ENCODE peak calls at places on chromosomes 2 and 18, in nine cellular contexts. O, G, B, L, U, N, T, E and W are unnamed samples.
A peak's percentile ranks its signal among the peaks of the same experiment; 100 is the strongest.

GRCh38 chr2:128395640-128396499 is 77.2 kb upstream of the HS6ST1 start:
- DNase-seq in O (no peak), G (no peak), B (no peak), L (no peak), U (no peak), N (no peak), T (no peak), E (no peak), W (no peak)

GRCh38 chr18:58814317-58814716 is 50.4 kb upstream of the ZNF532 start:
- DNase-seq in O (no peak), G (no peak), B (no peak), L (no peak), U (no peak), N (no peak), T (no peak), E (no peak), W (no peak)

GRCh38 chr2:40361478-40361877 is 90.4 kb downstream of the SLC8A1 start:
- DNase-seq in O (no peak), G (no peak), B (no peak), L (no peak), U (no peak), N (no peak), T (no peak), E (no peak), W (no peak)

GRCh38 chr18:31744661-31745060 is 16.0 kb downstream of the SLC25A52 start:
- DNase-seq in O (no peak), G (no peak), B (no peak), L (no peak), U (no peak), N (no peak), T (no peak), E (no peak), W (no peak)

GRCh38 chr18:33577688-33578370 is at the start of gene ASXL3:
- DNase-seq in O (no peak), G (no peak), B (no peak), L (no peak), U (peak; percentile 7), N (no peak), T (no peak), E (no peak), W (no peak)

GRCh38 chr2:70520825-70521224 is 32.8 kb downstream of the TGFA start:
- DNase-seq in O (no peak), G (no peak), B (no peak), L (no peak), U (no peak), N (no peak), T (no peak), E (no peak), W (no peak)

GRCh38 chr2:139574371-139574770 is 794.2 kb upstream of the NXPH2 start:
- DNase-seq in O (no peak), G (no peak), B (no peak), L (no peak), U (no peak), N (no peak), T (no peak), E (no peak), W (no peak)

GRCh38 chr2:105797298-105797819 is 52.6 kb downstream of the NCK2 start:
- DNase-seq in O (no peak), G (no peak), B (peak; percentile 55), L (no peak), U (peak; percentile 92), N (no peak), T (no peak), E (no peak), W (peak; percentile 60)

GRCh38 chr2:98806266-98806697 is 75.3 kb upstream of the MGAT4A start:
- DNase-seq in O (no peak), G (peak; percentile 36), B (peak; percentile 83), L (no peak), U (no peak), N (no peak), T (no peak), E (peak; percentile 45), W (peak; percentile 99)

GRCh38 chr2:121200419-121201315 is 84.3 kb downstream of the TFCP2L1 start:
- DNase-seq in O (no peak), G (no peak), B (no peak), L (no peak), U (no peak), N (no peak), T (no peak), E (no peak), W (peak; percentile 70)

GRCh38 chr18:27687351-27687979 is 489.5 kb downstream of the CDH2 start:
- DNase-seq in O (no peak), G (no peak), B (no peak), L (no peak), U (no peak), N (no peak), T (no peak), E (no peak), W (no peak)

GRCh38 chr2:177604291-177605065 is 211.9 kb downstream of the AGPS start:
- DNase-seq in O (peak; percentile 38), G (peak; percentile 55), B (peak; percentile 23), L (peak; percentile 36), U (peak; percentile 40), N (no peak), T (no peak), E (peak; percentile 77), W (peak; percentile 58)

GRCh38 chr2:241733391-241734207 is 831 bp upstream of the D2HGDH start:
- DNase-seq in O (no peak), G (peak; percentile 61), B (peak; percentile 80), L (no peak), U (no peak), N (no peak), T (no peak), E (no peak), W (peak; percentile 52)

GRCh38 chr2:82344670-82345069 is 2040.1 kb upstream of the LRRTM1 start:
- DNase-seq in O (no peak), G (peak; percentile 1), B (no peak), L (no peak), U (no peak), N (no peak), T (no peak), E (no peak), W (no peak)

GRCh38 chr2:9145109-9145751 is 61.4 kb upstream of the ASAP2 start:
- DNase-seq in O (no peak), G (no peak), B (no peak), L (no peak), U (no peak), N (no peak), T (no peak), E (peak; percentile 41), W (peak; percentile 86)

GRCh38 chr2:180169474-180169873 is 162.4 kb upstream of the CWC22 start:
- DNase-seq in O (no peak), G (no peak), B (no peak), L (no peak), U (no peak), N (no peak), T (no peak), E (no peak), W (no peak)

GRCh38 chr2:239502430-239503221 is 101.8 kb upstream of the HDAC4 start:
- DNase-seq in O (no peak), G (no peak), B (no peak), L (no peak), U (no peak), N (no peak), T (no peak), E (no peak), W (no peak)

DNA sequence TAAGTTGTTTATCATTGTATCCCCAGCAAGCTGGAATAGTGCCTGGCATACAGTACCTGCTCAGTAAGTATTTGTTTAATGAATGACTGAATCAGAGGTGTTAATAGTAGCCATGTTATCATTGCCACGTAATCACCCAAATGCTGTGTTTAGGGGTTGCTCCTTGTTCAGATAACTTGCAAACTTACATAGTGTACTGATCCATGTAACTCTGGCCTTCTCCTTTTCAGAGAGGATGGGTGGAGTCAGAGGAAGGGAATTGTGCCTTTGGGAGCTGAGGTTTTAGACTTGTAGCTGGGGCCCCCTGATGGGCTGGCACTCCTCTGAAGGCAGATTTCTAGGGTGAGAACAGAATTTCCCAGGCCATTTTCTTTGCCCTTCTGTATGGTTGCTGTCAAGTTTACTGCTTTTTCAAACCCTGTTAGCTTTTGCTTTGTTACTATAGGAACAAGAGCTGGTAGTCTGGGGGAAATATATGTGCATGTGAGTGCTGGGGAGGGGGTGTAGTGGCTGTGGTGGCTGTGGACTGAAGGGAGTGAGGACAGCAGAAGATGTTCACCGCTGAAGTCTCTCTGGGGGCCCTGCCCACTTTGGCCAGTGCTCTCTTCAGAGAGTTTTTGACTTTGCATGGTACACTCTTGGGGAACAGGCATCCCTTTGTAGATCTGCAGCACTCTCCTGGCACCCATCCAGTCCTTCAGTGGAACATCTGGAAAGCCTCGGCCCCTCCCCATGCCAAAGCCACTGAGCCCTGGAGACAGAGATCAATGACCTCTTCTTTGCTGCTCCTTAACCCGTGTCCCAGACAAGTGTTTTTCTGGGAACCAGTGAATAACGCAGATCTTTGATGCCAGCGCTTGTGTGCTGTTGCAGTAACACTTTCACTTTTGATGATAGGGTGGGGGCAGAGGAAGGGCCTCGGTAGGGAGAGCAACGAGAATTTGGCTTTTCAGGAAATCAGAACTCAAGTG is 208.9 kb downstream of the PRKCE start:
- DNase-seq in O (no peak), G (no peak), B (peak; percentile 25), L (peak; percentile 52), U (peak; percentile 43), N (no peak), T (no peak), E (peak; percentile 52), W (no peak)
- TF ChIP-seq CTCF in O (peak; percentile 4), G (no peak), B (peak; percentile 13), L (no peak), U (no peak), N (no peak), T (no peak), E (no peak), W (no peak)

GRCh38 chr2:67215214-67215613 is 181.9 kb upstream of the ETAA1 start:
- DNase-seq in O (peak; percentile 14), G (peak; percentile 17), B (peak; percentile 46), L (peak; percentile 10), U (peak; percentile 6), N (no peak), T (no peak), E (peak; percentile 67), W (peak; percentile 76)
- TF ChIP-seq CTCF in O (peak; percentile 75), G (no peak), B (peak; percentile 71), L (peak; percentile 53), U (peak; percentile 27), N (peak; percentile 64), T (peak; percentile 71), E (peak; percentile 54), W (peak; percentile 77)

DNA sequence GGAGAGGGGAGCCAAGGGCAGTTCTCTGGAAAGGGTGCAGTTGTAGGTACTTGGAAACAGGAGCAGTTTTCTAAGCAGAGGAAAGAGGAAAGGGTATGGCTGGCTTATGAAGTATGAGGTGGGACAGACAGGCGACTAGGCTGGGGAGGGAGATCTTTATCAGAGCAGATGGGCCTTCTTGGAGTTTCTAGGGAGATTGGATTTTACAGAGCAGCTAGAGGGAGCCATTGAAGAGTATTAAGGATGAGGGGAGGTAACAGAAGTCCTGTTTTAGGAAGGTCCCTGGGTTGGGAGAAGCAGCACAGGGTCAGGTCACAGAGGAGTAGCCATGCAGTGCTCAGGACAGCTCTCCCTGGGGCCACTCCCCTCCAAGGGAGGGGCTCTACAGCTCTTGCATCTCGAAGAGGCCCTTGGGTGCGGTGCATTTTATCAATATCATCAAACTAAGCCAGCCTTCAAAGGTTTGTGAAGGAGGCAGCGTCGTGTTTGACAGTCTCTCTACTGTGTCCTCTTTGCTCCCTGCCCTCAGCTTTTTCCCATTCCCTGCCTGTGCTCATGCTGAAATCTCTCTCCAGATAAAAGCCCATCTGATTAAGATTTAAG is 154.3 kb downstream of the SETBP1 start:
- DNase-seq in O (no peak), G (no peak), B (no peak), L (no peak), U (no peak), N (no peak), T (no peak), E (no peak), W (no peak)
- TF ChIP-seq CTCF in O (no peak), G (no peak), B (no peak), L (no peak), U (no peak), N (peak; percentile 9), T (no peak), E (no peak), W (no peak)

GRCh38 chr2:11746376-11746806 is at the start of gene LPIN1:
- DNase-seq in O (no peak), G (peak; percentile 93), B (peak; percentile 78), L (no peak), U (peak; percentile 89), N (peak; percentile 86), T (no peak), E (peak; percentile 86), W (peak; percentile 86)
- TF ChIP-seq CTCF in O (peak; percentile 45), G (peak; percentile 22), B (no peak), L (no peak), U (no peak), N (no peak), T (no peak), E (no peak), W (no peak)